ENCODE peak calls at places on chromosomes 13 and 19, in seven cellular contexts. One of them, this sample, is unnamed.
A peak's percentile ranks its signal among the peaks of the same experiment; 100 is the strongest.

GRCh38 chr19:49301165-49301865 is 23.7 kb downstream of the SLC6A16 start:
- DNase-seq in left lung: peak; percentile 97
- DNase-seq in NB4: peak; percentile 77
- DNase-seq in heart right ventricle: peak; percentile 58
- DNase-seq in psoas muscle: peak; percentile 71
- DNase-seq in GM20000: peak; percentile 86
- DNase-seq in foreskin keratinocyte: peak; percentile 16
- DNase-seq in this sample: peak; percentile 85

GRCh38 chr13:31514932-31515331 is 224.4 kb upstream of the RXFP2 start:
- DNase-seq in left lung: no peak
- DNase-seq in GM20000: no peak
- DNase-seq in psoas muscle: no peak
- DNase-seq in heart right ventricle: no peak
- DNase-seq in foreskin keratinocyte: no peak
- DNase-seq in NB4: no peak
- DNase-seq in this sample: no peak

GRCh38 chr13:70253834-70254233 is 145.6 kb upstream of the KLHL1 start:
- DNase-seq in psoas muscle: no peak
- DNase-seq in NB4: no peak
- DNase-seq in GM20000: no peak
- DNase-seq in foreskin keratinocyte: peak; percentile 3
- DNase-seq in left lung: no peak
- DNase-seq in heart right ventricle: no peak
- DNase-seq in this sample: no peak

GRCh38 chr19:19372656-19373416 is 32.6 kb upstream of the GATAD2A start:
- DNase-seq in NB4: peak; percentile 94
- DNase-seq in GM20000: peak; percentile 72
- DNase-seq in left lung: peak; percentile 87
- DNase-seq in psoas muscle: no peak
- DNase-seq in foreskin keratinocyte: no peak
- DNase-seq in heart right ventricle: peak; percentile 80
- DNase-seq in this sample: no peak

GRCh38 chr19:19636573-19636972 is 6.9 kb downstream of the GMIP start:
- DNase-seq in psoas muscle: no peak
- DNase-seq in left lung: no peak
- DNase-seq in heart right ventricle: no peak
- DNase-seq in NB4: no peak
- DNase-seq in GM20000: peak; percentile 36
- DNase-seq in foreskin keratinocyte: no peak
- DNase-seq in this sample: no peak

GRCh38 chr19:5623397-5624153 is 692 bp downstream of the SAFB start:
- DNase-seq in heart right ventricle: peak; percentile 13
- DNase-seq in GM20000: no peak
- DNase-seq in foreskin keratinocyte: no peak
- DNase-seq in NB4: peak; percentile 20
- DNase-seq in left lung: no peak
- DNase-seq in psoas muscle: peak; percentile 39
- DNase-seq in this sample: no peak

GRCh38 chr19:10402441-10403038 is 802 bp downstream of the CDC37 start:
- DNase-seq in NB4: peak; percentile 73
- DNase-seq in foreskin keratinocyte: no peak
- DNase-seq in GM20000: no peak
- DNase-seq in left lung: no peak
- DNase-seq in psoas muscle: peak; percentile 46
- DNase-seq in heart right ventricle: peak; percentile 76
- DNase-seq in this sample: no peak

GRCh38 chr19:53333071-53333465 is 481 bp upstream of the ZNF845 start:
- DNase-seq in foreskin keratinocyte: no peak
- DNase-seq in heart right ventricle: peak; percentile 27
- DNase-seq in NB4: peak; percentile 50
- DNase-seq in GM20000: no peak
- DNase-seq in psoas muscle: peak; percentile 29
- DNase-seq in left lung: peak; percentile 85
- DNase-seq in this sample: peak; percentile 84

GRCh38 chr19:18478545-18479311 is 40.8 kb upstream of the ISYNA1 start:
- DNase-seq in NB4: peak; percentile 98
- DNase-seq in GM20000: peak; percentile 85
- DNase-seq in heart right ventricle: peak; percentile 80
- DNase-seq in foreskin keratinocyte: peak; percentile 30
- DNase-seq in psoas muscle: peak; percentile 87
- DNase-seq in left lung: peak; percentile 92
- DNase-seq in this sample: no peak

GRCh38 chr13:98267080-98267912 is 90.2 kb upstream of the RNF113B start:
- DNase-seq in heart right ventricle: peak; percentile 23
- DNase-seq in GM20000: peak; percentile 21
- DNase-seq in foreskin keratinocyte: no peak
- DNase-seq in left lung: no peak
- DNase-seq in psoas muscle: no peak
- DNase-seq in NB4: no peak
- DNase-seq in this sample: no peak

GRCh38 chr19:8926341-8926740 is 83.9 kb downstream of the MUC16 start:
- DNase-seq in psoas muscle: no peak
- DNase-seq in heart right ventricle: no peak
- DNase-seq in NB4: no peak
- DNase-seq in GM20000: no peak
- DNase-seq in left lung: no peak
- DNase-seq in foreskin keratinocyte: no peak
- DNase-seq in this sample: no peak

GRCh38 chr19:49343127-49343526 is 7.9 kb downstream of the CD37 start:
- DNase-seq in heart right ventricle: no peak
- DNase-seq in left lung: peak; percentile 42
- DNase-seq in psoas muscle: no peak
- DNase-seq in NB4: no peak
- DNase-seq in GM20000: no peak
- DNase-seq in foreskin keratinocyte: no peak
- DNase-seq in this sample: no peak

GRCh38 chr19:35491838-35492360 is 1.6 kb upstream of the KRTDAP start:
- DNase-seq in left lung: peak; percentile 65
- DNase-seq in GM20000: no peak
- DNase-seq in heart right ventricle: no peak
- DNase-seq in psoas muscle: no peak
- DNase-seq in foreskin keratinocyte: no peak
- DNase-seq in NB4: no peak
- DNase-seq in this sample: no peak

GRCh38 chr13:23655321-23655720 is 85.1 kb downstream of the TNFRSF19 start:
- DNase-seq in GM20000: no peak
- DNase-seq in foreskin keratinocyte: no peak
- DNase-seq in heart right ventricle: no peak
- DNase-seq in NB4: no peak
- DNase-seq in psoas muscle: no peak
- DNase-seq in left lung: no peak
- DNase-seq in this sample: no peak

GRCh38 chr13:22801402-22802003 is 379.3 kb upstream of the SGCG start:
- DNase-seq in left lung: no peak
- DNase-seq in psoas muscle: no peak
- DNase-seq in NB4: peak; percentile 15
- DNase-seq in heart right ventricle: no peak
- DNase-seq in GM20000: no peak
- DNase-seq in foreskin keratinocyte: no peak
- DNase-seq in this sample: no peak

GRCh38 chr13:42272776-42273175 is 824 bp downstream of the AKAP11 start:
- DNase-seq in NB4: no peak
- DNase-seq in GM20000: no peak
- DNase-seq in psoas muscle: no peak
- DNase-seq in foreskin keratinocyte: peak; percentile 7
- DNase-seq in heart right ventricle: no peak
- DNase-seq in left lung: no peak
- DNase-seq in this sample: no peak

GRCh38 chr19:45003485-45003884 is 2.2 kb downstream of the RELB start:
- DNase-seq in psoas muscle: no peak
- DNase-seq in NB4: no peak
- DNase-seq in left lung: no peak
- DNase-seq in foreskin keratinocyte: no peak
- DNase-seq in heart right ventricle: no peak
- DNase-seq in GM20000: no peak
- DNase-seq in this sample: no peak

GRCh38 chr13:87666826-87667225 is 4.3 kb upstream of the SLITRK5 start:
- DNase-seq in foreskin keratinocyte: no peak
- DNase-seq in GM20000: no peak
- DNase-seq in heart right ventricle: no peak
- DNase-seq in left lung: no peak
- DNase-seq in NB4: no peak
- DNase-seq in psoas muscle: no peak
- DNase-seq in this sample: no peak

GRCh38 chr19:9940778-9941177 is 4.5 kb upstream of the OLFM2 start:
- DNase-seq in left lung: no peak
- DNase-seq in heart right ventricle: no peak
- DNase-seq in NB4: no peak
- DNase-seq in psoas muscle: no peak
- DNase-seq in foreskin keratinocyte: no peak
- DNase-seq in GM20000: no peak
- DNase-seq in this sample: no peak

GRCh38 chr19:49110567-49110966 is 3.6 kb upstream of the LIN7B start:
- DNase-seq in NB4: no peak
- DNase-seq in heart right ventricle: no peak
- DNase-seq in psoas muscle: no peak
- DNase-seq in left lung: no peak
- DNase-seq in GM20000: no peak
- DNase-seq in foreskin keratinocyte: no peak
- DNase-seq in this sample: no peak

GRCh38 chr19:34018546-34018945 is 153.8 kb upstream of the LSM14A start:
- DNase-seq in psoas muscle: no peak
- DNase-seq in heart right ventricle: no peak
- DNase-seq in foreskin keratinocyte: no peak
- DNase-seq in left lung: no peak
- DNase-seq in GM20000: no peak
- DNase-seq in NB4: no peak
- DNase-seq in this sample: no peak

GRCh38 chr19:34017024-34017423 is 155.3 kb upstream of the LSM14A start:
- DNase-seq in NB4: no peak
- DNase-seq in heart right ventricle: no peak
- DNase-seq in GM20000: no peak
- DNase-seq in foreskin keratinocyte: no peak
- DNase-seq in left lung: no peak
- DNase-seq in psoas muscle: no peak
- DNase-seq in this sample: no peak
- TF ChIP-seq CTCF in NB4: no peak
- TF ChIP-seq CTCF in heart right ventricle: no peak
- TF ChIP-seq CTCF in GM20000: no peak
- TF ChIP-seq CTCF in foreskin keratinocyte: no peak
- TF ChIP-seq CTCF in left lung: no peak
- TF ChIP-seq CTCF in psoas muscle: no peak
- TF ChIP-seq CTCF in this sample: no peak

DNA sequence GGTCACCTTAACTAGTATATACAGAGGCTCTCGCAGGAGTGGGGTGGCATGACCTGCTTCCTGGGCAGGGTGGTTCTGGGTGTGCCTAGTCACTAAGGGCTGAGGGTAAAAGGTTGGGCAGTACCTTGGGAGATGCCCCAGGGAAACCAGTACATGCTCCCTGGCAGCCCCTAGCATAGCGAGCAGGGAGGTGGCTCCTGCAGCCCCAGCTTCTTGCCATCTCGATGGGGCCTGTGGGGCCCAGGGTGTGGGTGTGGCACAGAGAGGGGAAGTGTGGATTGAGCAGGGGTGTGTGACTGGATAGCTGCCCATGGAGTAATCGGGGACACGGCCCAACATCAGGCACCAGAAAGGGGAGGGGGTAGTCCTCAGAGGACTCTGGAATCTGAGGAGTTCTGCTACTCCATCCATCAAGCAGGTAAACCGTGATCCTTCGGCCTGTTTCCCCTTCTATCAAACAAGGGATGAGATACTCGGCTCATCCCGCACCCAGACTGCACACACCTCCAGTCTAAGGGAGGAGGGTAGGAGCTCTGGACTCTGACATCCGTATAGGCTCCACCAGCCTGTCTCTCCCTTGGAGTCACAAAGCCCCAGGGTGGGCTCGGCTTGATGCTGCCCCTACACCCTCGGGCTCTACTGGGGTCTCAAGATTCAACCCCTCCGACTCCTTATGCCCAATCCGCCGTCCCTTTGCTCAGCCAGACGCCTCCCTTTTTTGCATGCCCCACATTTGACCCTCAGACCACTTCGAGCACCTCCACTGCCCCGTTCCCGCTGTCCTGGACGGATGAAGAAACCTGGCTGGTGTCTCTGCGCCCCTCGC is 1.1 kb downstream of the ZBTB45 start:
- DNase-seq in heart right ventricle: no peak
- DNase-seq in foreskin keratinocyte: no peak
- DNase-seq in psoas muscle: no peak
- DNase-seq in GM20000: no peak
- DNase-seq in left lung: no peak
- DNase-seq in NB4: peak; percentile 72
- DNase-seq in this sample: no peak
- TF ChIP-seq CTCF in heart right ventricle: no peak
- TF ChIP-seq CTCF in foreskin keratinocyte: no peak
- TF ChIP-seq CTCF in psoas muscle: no peak
- TF ChIP-seq CTCF in GM20000: no peak
- TF ChIP-seq CTCF in left lung: peak; percentile 55
- TF ChIP-seq CTCF in NB4: no peak
- TF ChIP-seq CTCF in this sample: no peak

GRCh38 chr19:31112158-31112557 is 237.1 kb downstream of the TSHZ3 start:
- DNase-seq in NB4: no peak
- DNase-seq in GM20000: no peak
- DNase-seq in heart right ventricle: no peak
- DNase-seq in psoas muscle: no peak
- DNase-seq in foreskin keratinocyte: no peak
- DNase-seq in left lung: no peak
- DNase-seq in this sample: no peak

GRCh38 chr19:31111741-31112140 is 237.5 kb downstream of the TSHZ3 start:
- DNase-seq in GM20000: no peak
- DNase-seq in left lung: no peak
- DNase-seq in psoas muscle: no peak
- DNase-seq in heart right ventricle: no peak
- DNase-seq in foreskin keratinocyte: no peak
- DNase-seq in NB4: no peak
- DNase-seq in this sample: no peak

GRCh38 chr19:31109626-31110025 is 239.6 kb downstream of the TSHZ3 start:
- DNase-seq in heart right ventricle: no peak
- DNase-seq in NB4: no peak
- DNase-seq in foreskin keratinocyte: no peak
- DNase-seq in GM20000: no peak
- DNase-seq in psoas muscle: no peak
- DNase-seq in left lung: no peak
- DNase-seq in this sample: no peak

GRCh38 chr19:31113250-31113685 is 236.0 kb downstream of the TSHZ3 start:
- DNase-seq in psoas muscle: no peak
- DNase-seq in NB4: no peak
- DNase-seq in GM20000: no peak
- DNase-seq in foreskin keratinocyte: no peak
- DNase-seq in left lung: no peak
- DNase-seq in heart right ventricle: no peak
- DNase-seq in this sample: no peak

GRCh38 chr19:31110331-31110730 is 238.9 kb downstream of the TSHZ3 start:
- DNase-seq in GM20000: no peak
- DNase-seq in psoas muscle: no peak
- DNase-seq in heart right ventricle: no peak
- DNase-seq in left lung: no peak
- DNase-seq in foreskin keratinocyte: peak; percentile 4
- DNase-seq in NB4: peak; percentile 16
- DNase-seq in this sample: no peak
- TF ChIP-seq CTCF in GM20000: no peak
- TF ChIP-seq CTCF in psoas muscle: peak; percentile 10
- TF ChIP-seq CTCF in heart right ventricle: peak; percentile 28
- TF ChIP-seq CTCF in left lung: no peak
- TF ChIP-seq CTCF in foreskin keratinocyte: peak; percentile 60
- TF ChIP-seq CTCF in NB4: no peak
- TF ChIP-seq CTCF in this sample: peak; percentile 18

DNA sequence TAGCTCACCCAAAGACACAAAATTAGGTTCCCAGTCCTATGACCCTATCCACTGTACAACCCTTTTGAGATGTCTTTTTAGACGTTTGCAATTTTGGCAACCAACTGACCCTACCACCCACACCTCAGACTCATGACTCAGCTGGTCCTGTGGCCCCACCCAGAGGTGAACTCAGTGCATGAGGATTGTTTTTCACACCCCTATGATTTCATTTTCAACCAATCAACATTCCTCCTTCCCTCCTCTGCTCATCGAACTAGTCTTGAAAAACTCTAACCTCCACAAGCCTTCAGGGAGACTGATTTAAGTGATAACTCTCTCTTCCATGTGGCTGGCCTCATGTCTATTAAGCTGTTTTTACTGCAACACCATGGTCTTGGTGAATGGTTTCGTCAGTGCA is 350.7 kb downstream of the UQCRFS1 start:
- DNase-seq in foreskin keratinocyte: no peak
- DNase-seq in GM20000: no peak
- DNase-seq in NB4: no peak
- DNase-seq in heart right ventricle: no peak
- DNase-seq in psoas muscle: no peak
- DNase-seq in left lung: no peak
- DNase-seq in this sample: no peak
- TF ChIP-seq CTCF in foreskin keratinocyte: no peak
- TF ChIP-seq CTCF in GM20000: no peak
- TF ChIP-seq CTCF in NB4: no peak
- TF ChIP-seq CTCF in heart right ventricle: no peak
- TF ChIP-seq CTCF in psoas muscle: no peak
- TF ChIP-seq CTCF in left lung: no peak
- TF ChIP-seq CTCF in this sample: no peak